ENCODE peak calls at places on chromosomes 16 and 17, in six cellular contexts. O, C, Q, Y, V and U are unnamed samples.

GRCh38 chr16:47258874-47259461 is 115.2 kb upstream of the NETO2 start:
- DNase-seq in O (peak), C (no peak), Q (no peak), Y (no peak), V (no peak), U (no peak)

GRCh38 chr16:57627184-57627871 is 1.1 kb upstream of the ADGRG1 start:
- DNase-seq in O (peak), C (peak), Q (no peak), Y (peak), V (no peak), U (no peak)

GRCh38 chr16:30623558-30624283 is 13.5 kb upstream of the ZNF689 start:
- DNase-seq in O (no peak), C (no peak), Q (no peak), Y (no peak), V (no peak), U (no peak)

GRCh38 chr17:51322390-51323029 is 62.2 kb downstream of the UTP18 start:
- DNase-seq in O (peak), C (no peak), Q (no peak), Y (no peak), V (no peak), U (no peak)

GRCh38 chr17:38539386-38539785 is 66.4 kb downstream of the SRCIN1 start:
- DNase-seq in O (no peak), C (no peak), Q (no peak), Y (no peak), V (no peak), U (no peak)

GRCh38 chr17:5000237-5000639 is 2.5 kb downstream of the KIF1C start:
- DNase-seq in O (peak), C (peak), Q (peak), Y (peak), V (peak), U (no peak)

GRCh38 chr17:80449930-80450576 is 26.4 kb downstream of the NPTX1 start:
- DNase-seq in O (no peak), C (no peak), Q (no peak), Y (no peak), V (no peak), U (no peak)

GRCh38 chr16:1308977-1309885 is at the start of gene UBE2I:
- DNase-seq in O (peak), C (peak), Q (peak), Y (peak), V (peak), U (peak)

GRCh38 chr16:10581507-10581906 is 1.1 kb upstream of the EMP2 start:
- DNase-seq in O (no peak), C (no peak), Q (no peak), Y (no peak), V (no peak), U (no peak)

GRCh38 chr16:10579965-10580918 is at the start of gene EMP2:
- DNase-seq in O (peak), C (peak), Q (peak), Y (peak), V (peak), U (no peak)

GRCh38 chr16:10578474-10579316 is 1.7 kb downstream of the EMP2 start:
- DNase-seq in O (no peak), C (peak), Q (peak), Y (peak), V (no peak), U (peak)

GRCh38 chr16:10577305-10578202 is 2.8 kb downstream of the EMP2 start:
- DNase-seq in O (peak), C (peak), Q (no peak), Y (no peak), V (no peak), U (no peak)

DNA sequence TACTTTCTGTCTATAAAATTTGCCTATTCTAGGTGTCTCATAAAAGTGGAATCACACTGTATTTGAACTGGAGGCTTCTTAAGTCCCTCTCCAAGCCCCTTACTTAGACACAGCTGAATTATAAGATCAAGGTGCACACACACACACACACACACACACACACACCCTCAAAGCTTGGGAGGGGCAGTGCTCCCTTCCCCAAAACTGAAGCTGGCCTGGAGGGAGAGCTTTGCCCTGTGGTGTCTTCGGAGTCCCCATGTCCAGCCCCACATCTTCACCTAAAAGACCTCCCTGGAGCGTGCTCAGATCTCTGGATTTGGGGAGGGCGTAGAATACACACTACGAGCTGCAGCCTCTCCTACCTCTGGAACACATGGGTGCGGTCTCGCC is 828 bp downstream of the EMP2 start:
- DNase-seq in O (no peak), C (no peak), Q (no peak), Y (no peak), V (no peak), U (no peak)
- H3K27ac ChIP-seq in O (no peak), C (no peak), Q (peak), Y (peak), V (peak), U (peak)

GRCh38 chr17:69443138-69443537 is 28.6 kb downstream of the MAP2K6 start:
- DNase-seq in O (no peak), C (no peak), Q (no peak), Y (no peak), V (no peak), U (no peak)
- H3K27ac ChIP-seq in O (no peak), C (no peak), Q (no peak), Y (no peak), V (no peak), U (no peak)

GRCh38 chr17:42025191-42025579 is 5.3 kb downstream of the NKIRAS2 start:
- DNase-seq in O (no peak), C (no peak), Q (no peak), Y (no peak), V (no peak), U (no peak)
- H3K27ac ChIP-seq in O (no peak), C (peak), Q (no peak), Y (peak), V (peak), U (no peak)

GRCh38 chr17:16491703-16492612 is at the start of gene LRRC75A:
- DNase-seq in O (peak), C (peak), Q (peak), Y (no peak), V (no peak), U (no peak)
- H3K27ac ChIP-seq in O (peak), C (no peak), Q (no peak), Y (no peak), V (peak), U (no peak)

GRCh38 chr17:61283043-61283442 is 116.6 kb upstream of the TBX2 start:
- DNase-seq in O (no peak), C (no peak), Q (no peak), Y (no peak), V (no peak), U (no peak)

GRCh38 chr17:61286449-61286848 is 113.2 kb upstream of the TBX2 start:
- DNase-seq in O (no peak), C (no peak), Q (no peak), Y (no peak), V (no peak), U (no peak)

GRCh38 chr17:61284174-61284573 is 115.5 kb upstream of the TBX2 start:
- DNase-seq in O (no peak), C (no peak), Q (no peak), Y (no peak), V (no peak), U (no peak)

GRCh38 chr17:61285483-61286320 is 113.9 kb upstream of the TBX2 start:
- DNase-seq in O (peak), C (no peak), Q (no peak), Y (no peak), V (no peak), U (no peak)

DNA sequence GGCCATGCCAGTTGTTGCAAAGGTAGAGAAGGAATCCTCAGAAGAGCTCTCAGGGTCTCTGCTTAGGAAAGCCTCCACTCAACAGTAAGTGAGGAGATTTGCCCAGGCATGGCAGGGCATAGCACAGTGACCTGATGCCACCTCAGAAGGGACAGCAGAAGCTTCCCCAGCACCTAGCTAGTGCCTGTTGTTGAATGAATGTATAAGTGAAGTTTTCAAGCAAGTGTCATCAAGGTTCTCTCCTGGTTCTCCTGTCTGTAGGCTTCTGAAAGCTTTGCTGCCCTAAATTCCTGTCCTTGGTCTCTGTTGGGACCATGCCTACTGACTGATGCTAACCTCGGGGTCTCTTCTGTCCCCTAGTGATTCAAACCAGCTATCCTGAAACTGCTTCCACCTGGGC is 114.9 kb upstream of the TBX2 start:
- DNase-seq in O (no peak), C (no peak), Q (no peak), Y (no peak), V (no peak), U (no peak)
- H3K27ac ChIP-seq in O (peak), C (no peak), Q (no peak), Y (no peak), V (no peak), U (no peak)

GRCh38 chr17:41787021-41787418 is 509 bp upstream of the JUP start:
- DNase-seq in O (no peak), C (no peak), Q (no peak), Y (no peak), V (no peak), U (no peak)
- H3K27ac ChIP-seq in O (no peak), C (peak), Q (no peak), Y (peak), V (peak), U (peak)

DNA sequence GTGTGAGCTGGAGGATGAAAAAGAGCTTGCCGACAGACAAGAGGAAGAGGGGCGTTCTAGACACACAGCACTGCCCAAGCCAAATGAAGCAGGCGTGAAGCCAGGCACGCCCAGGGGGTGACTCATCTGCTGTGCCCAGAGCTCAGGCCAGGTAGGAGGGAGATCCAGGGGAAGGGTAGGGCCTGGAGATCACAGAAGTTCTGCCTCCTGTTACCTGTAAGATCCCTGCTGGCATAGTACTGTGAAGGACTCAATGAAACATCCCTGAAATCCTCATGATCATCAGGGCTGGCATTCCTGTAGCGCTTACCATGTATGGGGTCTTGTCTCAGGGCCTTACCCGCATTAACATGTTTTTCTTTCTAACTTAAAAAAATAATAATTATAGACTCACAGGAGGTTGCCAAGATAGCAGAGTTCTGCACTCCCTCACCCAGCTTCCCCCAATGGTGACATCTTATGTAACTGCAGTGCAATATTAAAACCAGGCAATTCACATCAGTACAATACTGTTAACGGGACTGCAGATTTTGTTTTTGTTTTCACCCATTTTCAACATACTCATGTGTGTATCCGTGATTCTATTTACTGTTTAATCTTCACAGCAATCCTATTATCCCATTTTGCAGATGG is 158.5 kb downstream of the XYLT1 start:
- DNase-seq in O (no peak), C (peak), Q (no peak), Y (peak), V (no peak), U (peak)
- H3K27ac ChIP-seq in O (no peak), C (peak), Q (no peak), Y (peak), V (peak), U (peak)